ENCODE peak calls at places on chromosomes 12 and 14, in five cellular contexts. R is K562, P is HepG2, Y is GM12878, O is SK-N-SH. F is an unnamed sample.

GRCh38 chr14:52185178-52185577 is 82.3 kb upstream of the PTGDR start:
- DNase-seq in P (no peak), Y (no peak), O (no peak), R (no peak), F (no peak)

GRCh38 chr12:91098942-91099341 is 12.4 kb downstream of the LUM start:
- DNase-seq in P (no peak), Y (no peak), R (no peak), O (no peak), F (peak)

GRCh38 chr14:77212933-77213656 is 31.5 kb downstream of the TMEM63C start:
- DNase-seq in P (peak), Y (no peak), R (peak), O (peak), F (no peak)

GRCh38 chr12:75271576-75271975 is 58.5 kb downstream of the CAPS2 start:
- DNase-seq in O (no peak), P (no peak), Y (no peak), R (no peak), F (no peak)

GRCh38 chr14:85301506-85301905 is 228.4 kb upstream of the FLRT2 start:
- DNase-seq in R (no peak), P (no peak), Y (no peak), O (no peak), F (no peak)

GRCh38 chr12:53795927-53796326 is 44.1 kb upstream of the CISTR start:
- DNase-seq in O (no peak), Y (no peak), R (no peak), P (no peak), F (no peak)

GRCh38 chr12:110744697-110745264 is 2.1 kb upstream of the PPP1CC start:
- DNase-seq in P (peak), O (peak), Y (no peak), R (no peak), F (no peak)

GRCh38 chr12:121590476-121591143 is 9.8 kb upstream of the KDM2B start:
- DNase-seq in R (no peak), Y (peak), O (no peak), P (peak), F (peak)

GRCh38 chr12:87845995-87846483 is 183.2 kb downstream of the C12orf50 start:
- DNase-seq in Y (no peak), O (no peak), P (no peak), R (no peak), F (no peak)

GRCh38 chr12:14959126-14959440 is 2.3 kb downstream of the ARHGDIB start:
- DNase-seq in Y (no peak), R (no peak), P (no peak), O (no peak), F (no peak)

GRCh38 chr14:20477211-20477876 is 8.1 kb downstream of the PNP start:
- DNase-seq in O (peak), P (no peak), R (no peak), Y (no peak), F (peak)

GRCh38 chr14:76091036-76091435 is 60.7 kb upstream of the GPATCH2L start:
- DNase-seq in R (peak), P (peak), Y (no peak), O (no peak), F (no peak)

GRCh38 chr12:111417290-111417689 is 11.6 kb downstream of the SH2B3 start:
- DNase-seq in O (no peak), P (no peak), R (no peak), Y (no peak), F (no peak)

GRCh38 chr12:1629338-1630080 is 478 bp downstream of the WNT5B start:
- DNase-seq in R (no peak), Y (no peak), O (peak), P (peak), F (no peak)

GRCh38 chr14:89890589-89890988 is 63.9 kb downstream of the EFCAB11 start:
- DNase-seq in R (no peak), P (no peak), Y (no peak), O (no peak), F (no peak)

GRCh38 chr12:78951746-78952532 is 87.4 kb downstream of the SYT1 start:
- DNase-seq in O (peak), R (no peak), P (no peak), Y (no peak), F (no peak)

GRCh38 chr12:89067436-89067835 is 284.9 kb downstream of the DUSP6 start:
- DNase-seq in P (no peak), O (no peak), Y (no peak), R (no peak), F (peak)

GRCh38 chr14:106491851-106492250 is 965.5 kb downstream of the TMEM121 start:
- DNase-seq in R (no peak), O (no peak), Y (no peak), P (no peak), F (no peak)

GRCh38 chr12:101713059-101713682 is 15.7 kb downstream of the CHPT1 start:
- DNase-seq in O (no peak), P (peak), R (no peak), Y (no peak), F (no peak)

GRCh38 chr12:21054334-21054733 is 76.7 kb upstream of the SLCO1B1 start:
- DNase-seq in Y (no peak), O (no peak), P (no peak), R (no peak), F (no peak)

DNA sequence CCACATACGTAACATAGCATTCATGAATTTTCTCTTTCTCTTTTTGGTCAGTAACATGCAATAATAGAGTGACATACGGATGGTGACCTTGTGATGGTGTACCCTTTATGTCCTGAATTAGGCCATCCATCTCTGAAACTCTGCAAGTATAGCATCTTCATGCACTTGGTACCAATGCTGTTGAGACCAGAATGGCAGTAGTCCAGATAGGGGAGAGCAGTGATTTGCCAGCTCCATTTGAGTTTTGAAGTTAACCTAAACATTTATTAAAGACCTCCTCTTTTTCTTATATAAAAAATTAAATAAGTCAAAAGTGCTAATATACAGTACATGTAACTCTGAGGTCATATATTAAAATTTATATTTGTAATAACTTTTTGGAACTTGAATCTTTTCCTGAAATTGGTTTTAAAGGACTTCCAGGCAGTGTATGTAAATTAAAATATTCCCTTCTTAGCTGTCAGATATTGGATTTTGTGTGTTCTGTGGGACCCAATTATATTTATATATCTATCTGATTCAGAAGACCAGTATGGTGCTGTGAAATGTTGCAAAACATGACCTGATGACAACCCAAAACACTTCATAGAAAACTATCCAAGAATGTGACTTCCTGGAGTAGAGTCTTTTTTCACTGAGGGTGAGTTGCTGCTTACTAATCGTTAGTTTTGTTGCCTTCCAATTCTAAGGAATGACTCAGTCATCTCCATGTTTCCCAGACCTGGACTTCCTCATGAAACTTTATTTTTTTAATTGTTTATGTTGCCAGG is 3.5 kb downstream of the ELK3 start:
- DNase-seq in Y (no peak), O (no peak), P (no peak), R (no peak), F (peak)
- TF ChIP-seq MXI1 in Y (no peak), O (no peak), P (no peak), R (no peak), F (no peak)

DNA sequence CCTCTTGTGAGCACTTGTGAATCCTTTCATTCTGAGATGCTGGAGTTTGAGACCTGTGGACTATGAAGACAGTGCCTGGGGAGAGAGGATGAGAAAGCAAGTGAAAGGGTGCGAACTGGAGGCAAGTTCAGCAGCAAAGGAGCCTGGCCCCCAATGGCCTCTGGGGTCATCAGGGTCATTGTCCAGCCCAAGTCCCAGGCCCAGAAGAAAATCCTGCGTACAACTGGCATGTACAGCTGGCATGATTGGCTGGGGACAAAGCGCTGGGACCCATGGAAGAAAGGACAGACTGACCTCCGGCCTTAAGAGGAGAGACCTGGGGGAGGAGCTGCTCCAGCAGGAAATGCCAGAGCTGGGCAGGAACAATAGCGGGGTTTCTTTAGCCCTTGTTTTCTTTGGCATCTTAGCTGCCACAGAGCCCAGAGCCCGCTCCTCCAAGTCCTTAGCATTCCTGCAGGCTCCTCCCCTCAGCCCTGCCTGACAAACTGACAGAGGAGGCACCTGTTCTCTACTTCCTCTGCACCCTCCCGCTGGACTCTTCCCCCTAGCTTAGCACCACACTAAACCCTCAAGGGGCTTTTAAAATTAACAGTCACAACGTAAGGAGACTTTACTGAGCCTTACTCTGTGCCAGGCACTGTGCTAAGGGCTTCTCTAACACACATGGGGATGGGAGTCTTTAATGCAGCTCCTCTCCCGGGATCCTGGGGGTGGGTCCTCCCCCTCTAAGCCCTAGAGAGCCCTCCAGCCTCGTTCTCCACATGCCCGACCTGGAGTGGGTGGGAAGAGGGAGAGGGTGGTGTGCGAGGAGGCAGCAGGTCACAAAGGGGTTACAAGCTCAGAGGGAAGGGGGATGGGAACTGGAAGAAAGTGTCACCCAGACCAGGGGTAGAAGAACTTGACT is 1.9 kb upstream of the AQP5 start:
- DNase-seq in O (no peak), R (no peak), Y (no peak), P (no peak), F (no peak)
- TF ChIP-seq RFX5 in O (no peak), R (no peak), Y (no peak), P (no peak), F (no peak)

DNA sequence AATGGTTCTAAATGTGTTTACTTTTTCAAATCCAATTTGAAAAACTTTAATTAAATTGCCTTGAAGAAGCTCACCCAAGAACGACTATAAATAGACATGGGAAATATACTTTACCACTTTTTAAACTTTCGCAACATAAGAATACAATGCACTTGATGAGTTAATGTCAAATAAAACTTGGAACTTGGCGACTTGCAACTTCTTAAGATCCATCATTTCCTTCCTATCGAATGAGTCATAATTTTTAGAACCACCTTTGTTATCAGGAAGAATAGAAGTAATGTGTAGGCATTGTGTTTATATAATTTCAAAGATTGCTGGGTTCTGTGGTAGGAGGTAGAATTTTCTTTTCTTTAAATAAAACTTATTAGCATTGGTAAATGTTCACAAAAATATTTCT is 1417.4 kb upstream of the FLRT2 start:
- DNase-seq in P (no peak), Y (no peak), O (no peak), R (no peak), F (no peak)
- TF ChIP-seq SMC3 in P (no peak), Y (no peak), O (no peak), R (no peak), F (no peak)

GRCh38 chr14:103273145-103273846 is 60.7 kb upstream of the EIF5 start:
- DNase-seq in R (no peak), O (no peak), Y (no peak), P (no peak), F (no peak)

GRCh38 chr14:103279129-103280025 is 54.7 kb upstream of the EIF5 start:
- DNase-seq in P (no peak), O (peak), Y (no peak), R (no peak), F (no peak)

GRCh38 chr14:103275000-103275399 is 59.0 kb upstream of the EIF5 start:
- DNase-seq in Y (no peak), O (no peak), P (no peak), R (no peak), F (no peak)

GRCh38 chr14:103271189-103271588 is 62.8 kb upstream of the EIF5 start:
- DNase-seq in P (no peak), R (no peak), Y (no peak), O (no peak), F (no peak)

DNA sequence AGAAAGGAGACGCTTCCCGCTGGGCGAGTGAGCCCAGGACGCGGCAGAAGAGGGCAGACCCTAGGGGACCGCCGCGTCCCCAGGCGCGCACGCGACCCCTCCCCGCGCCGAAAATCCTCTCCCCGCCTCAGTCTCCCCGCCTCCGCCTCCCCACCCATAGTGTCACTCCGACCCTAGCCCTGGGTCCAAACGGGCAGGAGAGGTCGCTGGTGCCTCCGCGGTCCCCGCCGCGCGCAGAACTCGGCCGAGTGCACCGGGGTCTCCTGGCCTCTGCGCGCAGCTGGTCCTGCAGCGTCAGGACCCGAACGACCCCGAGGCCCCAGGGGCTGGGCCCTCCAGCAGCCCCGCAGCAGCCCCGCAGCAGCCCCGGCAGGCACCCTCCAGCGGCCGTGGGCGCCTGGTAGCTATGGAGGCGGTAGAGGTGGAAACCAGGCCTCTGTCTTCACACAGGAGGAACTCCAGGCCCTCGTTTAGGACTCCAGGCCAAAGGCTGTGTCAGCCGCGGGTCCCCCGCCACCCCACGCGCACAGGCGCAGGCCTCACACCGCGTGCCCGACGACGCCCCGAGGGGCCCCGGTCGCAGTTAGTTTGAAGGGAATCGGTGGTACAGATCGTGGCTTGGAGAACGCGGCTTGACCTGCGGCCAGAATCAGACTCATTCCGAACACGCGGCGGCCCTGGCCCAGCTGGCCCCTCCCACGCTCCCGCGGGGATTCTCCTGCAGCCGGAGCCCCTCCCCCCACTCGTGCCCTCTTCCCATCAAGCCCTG is 60.0 kb upstream of the EIF5 start:
- DNase-seq in Y (no peak), O (peak), P (no peak), R (no peak), F (no peak)
- TF ChIP-seq MXI1 in Y (no peak), O (no peak), P (no peak), R (no peak), F (no peak)

GRCh38 chr12:49922349-49923034 is 18.8 kb upstream of the FAIM2 start:
- DNase-seq in P (no peak), O (no peak), R (no peak), Y (no peak), F (no peak)
- TF ChIP-seq RFX5 in P (no peak), O (no peak), R (no peak), Y (no peak), F (no peak)

DNA sequence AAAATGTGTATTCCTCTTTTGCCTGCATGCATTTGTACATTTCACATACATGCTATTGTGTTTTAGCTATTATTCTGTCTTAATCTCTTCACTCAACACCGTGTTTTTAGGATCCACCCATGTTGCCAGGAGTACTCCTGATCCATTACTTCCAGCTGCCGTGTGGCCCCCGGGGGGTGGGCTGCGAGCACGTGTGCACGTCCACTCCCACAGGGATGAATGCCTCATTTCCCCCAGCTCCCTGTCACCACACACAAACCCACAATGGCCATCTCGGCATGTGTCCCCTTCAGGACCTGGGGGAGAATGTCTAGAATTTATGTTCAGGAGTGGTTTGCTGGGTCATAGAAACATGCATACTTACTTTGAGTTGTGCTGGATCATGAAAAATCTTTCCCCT is 62.7 kb upstream of the ACTN1 start:
- DNase-seq in R (no peak), O (no peak), P (no peak), Y (no peak), F (no peak)
- TF ChIP-seq SMC3 in R (no peak), O (no peak), P (no peak), Y (no peak), F (no peak)

GRCh38 chr14:38357557-38357956 is 101.7 kb upstream of the CLEC14A start:
- DNase-seq in Y (no peak), O (no peak), P (no peak), R (no peak), F (peak)
- TF ChIP-seq MXI1 in Y (no peak), O (no peak), P (no peak), R (no peak), F (no peak)

GRCh38 chr12:60231301-60231700 is 635.5 kb downstream of the SLC16A7 start:
- DNase-seq in Y (no peak), R (no peak), O (no peak), P (no peak), F (no peak)
- TF ChIP-seq RFX5 in Y (no peak), R (no peak), O (no peak), P (no peak), F (no peak)

GRCh38 chr12:122918827-122919226 is 22.9 kb upstream of the VPS37B start:
- DNase-seq in R (no peak), Y (no peak), P (no peak), O (no peak), F (peak)

GRCh38 chr12:122920687-122921086 is 24.8 kb upstream of the VPS37B start:
- DNase-seq in P (no peak), R (no peak), Y (no peak), O (no peak), F (no peak)

GRCh38 chr12:122917508-122918227 is 21.7 kb upstream of the VPS37B start:
- DNase-seq in Y (no peak), P (peak), O (no peak), R (no peak), F (peak)

DNA sequence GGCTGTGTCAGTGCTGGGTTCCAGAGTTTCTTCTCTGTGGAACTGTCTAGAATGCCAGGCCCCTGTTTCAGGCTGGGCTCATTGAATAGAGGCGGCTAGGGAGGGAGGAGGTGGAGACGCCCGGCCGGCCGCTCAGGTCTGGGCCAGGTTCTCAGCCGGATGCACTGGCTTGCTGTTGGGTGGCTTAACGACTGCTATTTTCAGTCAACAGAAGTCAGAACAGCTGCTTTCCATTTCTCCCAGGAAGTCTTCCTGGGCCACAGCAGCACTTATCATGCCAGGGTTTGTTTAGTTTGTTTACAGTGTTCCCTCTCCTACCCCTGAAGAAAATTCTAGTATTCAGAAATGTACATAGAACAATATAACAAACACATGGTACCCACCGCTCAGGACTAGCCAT is 26.0 kb upstream of the VPS37B start:
- DNase-seq in R (no peak), O (no peak), P (no peak), Y (no peak), F (no peak)
- TF ChIP-seq SMC3 in R (no peak), O (no peak), P (no peak), Y (no peak), F (no peak)

DNA sequence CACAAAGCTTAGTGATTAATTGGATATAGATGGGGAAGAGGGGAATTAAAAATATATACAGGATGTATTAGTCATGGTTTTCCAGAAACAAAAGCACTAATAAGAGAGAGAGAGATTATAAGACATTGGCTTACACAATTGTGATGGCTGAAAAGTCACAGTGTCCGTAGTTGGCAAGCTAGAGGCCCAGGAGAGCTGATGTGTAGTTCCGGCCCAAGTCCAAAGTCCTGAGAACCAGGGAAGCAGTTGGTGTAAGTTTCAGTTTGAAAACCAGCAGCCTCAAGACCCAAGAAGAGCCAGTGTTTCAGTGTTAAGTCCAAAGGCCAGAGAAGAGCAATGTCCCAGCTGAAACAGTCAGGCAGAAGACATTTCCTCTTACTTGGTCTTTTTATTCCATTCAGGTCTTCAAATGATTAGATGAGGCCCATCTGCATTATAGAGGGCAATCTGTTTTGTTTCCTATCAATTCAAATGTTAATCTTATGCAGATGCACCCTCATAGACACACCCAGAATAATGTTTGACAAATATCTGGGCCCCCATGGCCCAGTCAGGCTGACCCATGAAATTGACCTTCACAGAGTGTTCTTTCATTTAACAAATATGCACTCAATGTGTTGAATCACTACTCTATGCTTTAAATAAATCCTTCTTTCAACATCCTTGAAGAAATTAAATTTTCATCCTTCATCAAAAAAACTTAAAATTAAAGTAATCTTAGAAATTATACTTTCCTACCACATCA is 67.2 kb upstream of the DIO2 start:
- DNase-seq in R (no peak), O (no peak), P (no peak), Y (no peak), F (peak)
- TF ChIP-seq MXI1 in R (no peak), O (no peak), P (no peak), Y (no peak), F (no peak)